ENCODE peak calls at places on chromosomes 7 and 10, in nine cellular contexts. M is neural progenitor cell, F is cardiac muscle cell, J is transverse colon, K is epithelial cell of esophagus, S is AG09309, I is fibroblast of lung, W is foreskin fibroblast, Y is H1. B is an unnamed sample.

GRCh38 chr10:31490858-31491504 is 172.0 kb downstream of the ZEB1 start:
- DNase-seq in M (peak), F (peak), J (no peak), K (peak), S (peak), I (peak), W (peak), Y (peak), B (peak)

GRCh38 chr7:158495780-158496179 is 91.8 kb downstream of the PTPRN2 start:
- DNase-seq in M (peak), F (peak), J (peak), K (peak), S (no peak), I (no peak), W (no peak), Y (peak), B (peak)

GRCh38 chr7:136045992-136046391 is 68.8 kb upstream of the MTPN start:
- DNase-seq in M (no peak), F (no peak), J (no peak), K (no peak), S (no peak), I (no peak), W (no peak), Y (no peak), B (no peak)

GRCh38 chr10:89518108-89518507 is 17.3 kb downstream of the SLC16A12 start:
- DNase-seq in M (no peak), F (peak), J (no peak), K (no peak), S (no peak), I (peak), W (no peak), Y (no peak), B (no peak)

GRCh38 chr10:110399163-110400094 is 94.7 kb upstream of the SMNDC1 start:
- DNase-seq in M (no peak), F (peak), J (no peak), K (peak), S (peak), I (peak), W (peak), Y (no peak), B (peak)

GRCh38 chr7:45890902-45891461 is 2.7 kb downstream of the IGFBP1 start:
- DNase-seq in M (peak), F (peak), J (no peak), K (peak), S (no peak), I (peak), W (no peak), Y (no peak), B (peak)

GRCh38 chr10:31590023-31590800 is 271.2 kb downstream of the ZEB1 start:
- DNase-seq in M (no peak), F (peak), J (no peak), K (no peak), S (no peak), I (no peak), W (no peak), Y (no peak), B (no peak)

GRCh38 chr10:46538155-46538554 is 18.3 kb downstream of the GPRIN2 start:
- DNase-seq in M (no peak), F (no peak), J (no peak), K (no peak), S (no peak), I (no peak), W (no peak), Y (no peak), B (no peak)

GRCh38 chr10:100537475-100537874 is 1.7 kb downstream of the HIF1AN start:
- DNase-seq in M (no peak), F (no peak), J (no peak), K (no peak), S (no peak), I (no peak), W (no peak), Y (no peak), B (no peak)

GRCh38 chr10:103576862-103577261 is 83.4 kb downstream of the NEURL1 start:
- DNase-seq in M (no peak), F (no peak), J (no peak), K (no peak), S (no peak), I (no peak), W (no peak), Y (no peak), B (no peak)

GRCh38 chr10:13758302-13758701 is 171.5 kb downstream of the PRPF18 start:
- DNase-seq in M (peak), F (peak), J (no peak), K (peak), S (no peak), I (peak), W (no peak), Y (no peak), B (peak)

GRCh38 chr7:28955723-28956607 is 2.2 kb downstream of the TRIL start:
- DNase-seq in M (peak), F (peak), J (peak), K (peak), S (no peak), I (peak), W (no peak), Y (peak), B (peak)

GRCh38 chr7:82036146-82036886 is 266.5 kb upstream of the HGF start:
- DNase-seq in M (no peak), F (peak), J (no peak), K (peak), S (peak), I (peak), W (peak), Y (no peak), B (peak)

GRCh38 chr10:62194924-62195674 is 73.5 kb downstream of the RTKN2 start:
- DNase-seq in M (no peak), F (no peak), J (no peak), K (no peak), S (no peak), I (no peak), W (no peak), Y (no peak), B (no peak)

GRCh38 chr7:120716306-120716705 is 141.6 kb downstream of the TSPAN12 start:
- DNase-seq in M (peak), F (no peak), J (no peak), K (no peak), S (no peak), I (no peak), W (no peak), Y (no peak), B (no peak)

GRCh38 chr10:104122273-104123107 is 519 bp downstream of the SFR1 start:
- DNase-seq in M (no peak), F (peak), J (no peak), K (peak), S (no peak), I (no peak), W (no peak), Y (no peak), B (no peak)

GRCh38 chr10:78920011-78920410 is 148.8 kb upstream of the ZMIZ1 start:
- DNase-seq in M (no peak), F (no peak), J (no peak), K (peak), S (no peak), I (no peak), W (no peak), Y (no peak), B (peak)

GRCh38 chr10:43683451-43684197 is 34.9 kb upstream of the ZNF32 start:
- DNase-seq in M (peak), F (no peak), J (no peak), K (no peak), S (no peak), I (peak), W (no peak), Y (peak), B (no peak)

GRCh38 chr10:131450220-131450765 is 138.8 kb upstream of the TCERG1L start:
- DNase-seq in M (no peak), F (no peak), J (no peak), K (no peak), S (no peak), I (no peak), W (no peak), Y (peak), B (no peak)

GRCh38 chr10:5678397-5678983 is 6.1 kb upstream of the TASOR2 start:
- DNase-seq in M (no peak), F (no peak), J (no peak), K (no peak), S (no peak), I (no peak), W (no peak), Y (no peak), B (no peak)

GRCh38 chr10:11885437-11886137 is 62.4 kb downstream of the PROSER2 start:
- DNase-seq in M (no peak), F (no peak), J (no peak), K (no peak), S (no peak), I (no peak), W (no peak), Y (no peak), B (no peak)

GRCh38 chr10:110524179-110524863 is 26.6 kb downstream of the DUSP5 start:
- DNase-seq in M (no peak), F (no peak), J (no peak), K (no peak), S (no peak), I (no peak), W (no peak), Y (no peak), B (no peak)

GRCh38 chr7:22983257-22983855 is 30.6 kb downstream of the HYCC1 start:
- DNase-seq in M (no peak), F (no peak), J (no peak), K (no peak), S (peak), I (peak), W (no peak), Y (no peak), B (no peak)

GRCh38 chr7:10950494-10950893 is 23.2 kb upstream of the PHF14 start:
- DNase-seq in M (no peak), F (no peak), J (no peak), K (no peak), S (no peak), I (no peak), W (no peak), Y (no peak), B (no peak)

GRCh38 chr10:133277277-133277992 is 767 bp upstream of the ADAM8 start:
- DNase-seq in M (no peak), F (no peak), J (no peak), K (no peak), S (no peak), I (no peak), W (no peak), Y (no peak), B (no peak)

GRCh38 chr7:43112941-43113621 is 634 bp downstream of the HECW1 start:
- DNase-seq in M (peak), F (peak), J (no peak), K (peak), S (no peak), I (peak), W (peak), Y (peak), B (no peak)

GRCh38 chr10:37314862-37315261 is 189.5 kb downstream of the ANKRD30A start:
- DNase-seq in M (no peak), F (no peak), J (no peak), K (peak), S (no peak), I (no peak), W (no peak), Y (no peak), B (peak)

GRCh38 chr10:37314350-37314749 is 189.0 kb downstream of the ANKRD30A start:
- DNase-seq in M (no peak), F (no peak), J (no peak), K (peak), S (no peak), I (no peak), W (no peak), Y (no peak), B (peak)
- H3K4me3 ChIP-seq in M (no peak), F (no peak), J (no peak), K (no peak), S (no peak), I (no peak), W (no peak), Y (no peak), B (no peak)

GRCh38 chr7:4603843-4604231 is 78.3 kb upstream of the FOXK1 start:
- DNase-seq in M (no peak), F (no peak), J (no peak), K (no peak), S (no peak), I (no peak), W (no peak), Y (no peak), B (no peak)
- TF ChIP-seq CTCF in M (no peak), F (no peak), J (no peak), K (no peak), S (no peak), I (no peak), W (no peak), Y (no peak), B (no peak)

DNA sequence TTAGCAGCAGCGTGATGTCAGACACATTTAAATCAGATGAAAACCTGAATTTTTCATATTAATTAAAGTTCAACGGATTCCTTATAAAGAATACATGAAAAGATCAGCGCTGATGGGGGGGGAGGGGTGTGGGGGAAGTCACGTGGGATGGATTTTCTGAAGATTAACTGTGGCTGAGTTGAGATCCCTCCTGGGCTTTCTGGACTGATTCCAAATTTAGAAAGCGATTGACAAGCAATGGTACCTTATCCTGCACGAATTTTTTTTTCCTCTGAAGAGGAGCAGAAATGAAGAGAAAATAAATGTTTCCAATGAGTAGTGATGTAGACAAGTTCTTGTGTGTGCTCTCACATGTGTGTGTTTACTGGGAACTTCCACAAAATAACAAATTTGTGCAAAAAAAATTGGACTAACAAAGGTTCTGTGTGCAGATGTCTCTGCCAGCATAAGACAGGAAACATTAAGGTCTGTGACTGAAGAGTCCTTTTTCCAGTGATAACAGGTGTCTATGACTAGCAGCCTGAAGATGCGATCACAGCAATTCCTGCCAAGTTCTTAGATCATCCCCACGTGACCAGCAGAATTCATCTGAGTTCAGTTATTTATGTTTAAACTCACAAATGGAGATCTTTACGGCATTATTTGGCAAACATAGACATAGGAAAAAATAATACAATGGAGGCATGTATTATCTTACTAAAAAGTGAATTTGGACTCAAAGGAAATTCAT is 585.2 kb upstream of the CELF2 start:
- DNase-seq in M (no peak), F (no peak), J (no peak), K (no peak), S (no peak), I (no peak), W (no peak), Y (no peak), B (no peak)
- H3K4me3 ChIP-seq in M (no peak), F (no peak), J (no peak), K (no peak), S (no peak), I (no peak), W (no peak), Y (no peak), B (no peak)

GRCh38 chr7:21722371-21722770 is 179.5 kb downstream of the DNAH11 start:
- DNase-seq in M (no peak), F (no peak), J (no peak), K (no peak), S (no peak), I (no peak), W (no peak), Y (no peak), B (no peak)
- TF ChIP-seq CTCF in M (peak), F (no peak), J (peak), K (peak), S (no peak), I (peak), W (no peak), Y (peak), B (no peak)

GRCh38 chr10:93030409-93030808 is 30.2 kb upstream of the CYP26C1 start:
- DNase-seq in M (no peak), F (peak), J (no peak), K (peak), S (peak), I (peak), W (peak), Y (no peak), B (peak)
- H3K4me3 ChIP-seq in M (no peak), F (no peak), J (no peak), K (no peak), S (no peak), I (no peak), W (no peak), Y (no peak), B (no peak)

DNA sequence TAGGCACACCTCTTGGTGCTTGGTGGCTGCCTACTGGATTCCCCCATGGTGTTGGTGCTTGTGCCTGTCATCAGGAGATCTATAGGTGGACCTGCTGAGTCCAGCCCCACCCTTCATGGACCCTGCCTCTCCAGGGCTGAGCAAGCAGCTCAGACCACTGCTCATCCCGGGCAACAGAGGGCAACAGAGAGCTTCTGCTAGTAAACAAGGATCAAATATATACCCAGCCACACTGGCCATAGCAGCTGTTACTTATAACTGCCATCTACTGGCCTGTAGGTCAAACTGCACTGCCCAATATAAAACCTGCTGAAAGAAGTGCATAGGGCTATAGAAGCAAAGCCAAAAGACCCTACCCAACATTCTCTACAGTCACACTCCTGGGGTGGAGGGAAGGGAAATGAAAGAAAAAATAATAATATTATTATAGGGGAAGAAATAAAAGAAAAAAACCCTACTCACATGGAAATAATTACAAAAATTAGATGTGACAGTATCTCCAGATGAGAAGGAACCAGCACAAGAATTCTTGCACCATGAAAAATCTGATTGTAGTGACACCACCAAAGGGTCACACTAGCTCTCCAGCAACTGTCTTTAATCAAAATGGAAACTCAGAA is 54.9 kb upstream of the ZNF800 start:
- DNase-seq in M (peak), F (peak), J (peak), K (peak), S (peak), I (peak), W (peak), Y (peak), B (peak)
- TF ChIP-seq CTCF in M (peak), F (peak), J (peak), K (peak), S (peak), I (peak), W (peak), Y (peak), B (peak)

GRCh38 chr10:86756511-86757109 is at the start of gene BMPR1A:
- DNase-seq in M (peak), F (peak), J (no peak), K (peak), S (peak), I (no peak), W (no peak), Y (no peak), B (peak)

GRCh38 chr10:86755454-86755739 is 1.0 kb upstream of the BMPR1A start:
- DNase-seq in M (no peak), F (no peak), J (no peak), K (no peak), S (no peak), I (no peak), W (no peak), Y (no peak), B (no peak)

GRCh38 chr10:86757110-86757790 is 831 bp downstream of the BMPR1A start:
- DNase-seq in M (peak), F (peak), J (peak), K (peak), S (no peak), I (peak), W (peak), Y (no peak), B (peak)

GRCh38 chr10:86753638-86754434 is 2.6 kb upstream of the BMPR1A start:
- DNase-seq in M (no peak), F (no peak), J (no peak), K (peak), S (no peak), I (no peak), W (no peak), Y (no peak), B (peak)

GRCh38 chr10:86755740-86756510 is 494 bp upstream of the BMPR1A start:
- DNase-seq in M (peak), F (peak), J (peak), K (peak), S (peak), I (peak), W (peak), Y (peak), B (peak)
- H3K4me3 ChIP-seq in M (peak), F (peak), J (peak), K (peak), S (peak), I (peak), W (peak), Y (peak), B (peak)

GRCh38 chr7:73912223-73912622 is 51.3 kb downstream of the TMEM270 start:
- DNase-seq in M (no peak), F (no peak), J (no peak), K (no peak), S (no peak), I (no peak), W (no peak), Y (no peak), B (no peak)
- TF ChIP-seq CTCF in M (no peak), F (no peak), J (no peak), K (no peak), S (no peak), I (no peak), W (no peak), Y (no peak), B (no peak)

DNA sequence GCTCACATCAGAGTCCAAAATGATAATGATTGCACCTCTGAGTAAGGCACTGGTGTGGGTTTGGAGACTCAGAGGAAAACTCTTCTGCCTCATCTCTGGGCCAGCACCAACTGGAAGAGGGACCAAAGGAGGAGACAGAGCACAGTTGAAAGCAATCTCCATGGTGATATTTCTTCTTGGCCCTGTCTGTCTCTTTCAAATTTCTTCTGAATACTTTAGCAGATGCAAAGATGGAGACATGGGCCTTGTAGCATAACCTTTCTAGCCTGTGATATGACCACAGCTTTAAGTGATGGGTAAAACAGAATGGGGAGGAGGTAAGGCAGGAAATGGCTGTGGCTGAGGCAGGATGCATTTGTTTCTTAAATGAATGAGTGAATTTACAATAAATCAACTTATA is 12.2 kb upstream of the GIMAP7 start:
- DNase-seq in M (no peak), F (no peak), J (no peak), K (no peak), S (no peak), I (no peak), W (no peak), Y (no peak), B (no peak)
- H3K4me3 ChIP-seq in M (no peak), F (no peak), J (no peak), K (no peak), S (no peak), I (no peak), W (no peak), Y (no peak), B (no peak)